ENCODE peak calls at places on chromosomes 7 and 10, in four cellular contexts. One of them, this sample, is unnamed.

GRCh38 chr7:34672430-34672829 is 14.4 kb downstream of the NPSR1 start:
- DNase-seq in WTC11: no peak
- DNase-seq in K562: no peak
- DNase-seq in HepG2: no peak
- DNase-seq in this sample: no peak

GRCh38 chr7:129952653-129953560 is at the start of gene UBE2H:
- DNase-seq in WTC11: peak
- DNase-seq in K562: peak
- DNase-seq in HepG2: peak
- DNase-seq in this sample: peak

GRCh38 chr10:72084094-72084459 is 4.3 kb downstream of the SPOCK2 start:
- DNase-seq in WTC11: no peak
- DNase-seq in K562: no peak
- DNase-seq in HepG2: no peak
- DNase-seq in this sample: no peak

GRCh38 chr7:142379445-142379844 is 121.6 kb upstream of the PRSS58 start:
- DNase-seq in WTC11: no peak
- DNase-seq in K562: no peak
- DNase-seq in HepG2: no peak
- DNase-seq in this sample: no peak

GRCh38 chr10:103416436-103417147 is 20.2 kb downstream of the PDCD11 start:
- DNase-seq in WTC11: peak
- DNase-seq in K562: peak
- DNase-seq in HepG2: peak
- DNase-seq in this sample: peak

GRCh38 chr7:73343671-73344380 is 15.9 kb downstream of the FKBP6 start:
- DNase-seq in WTC11: no peak
- DNase-seq in K562: no peak
- DNase-seq in HepG2: peak
- DNase-seq in this sample: no peak

GRCh38 chr10:104246981-104247380 is 7.7 kb upstream of the GSTO1 start:
- DNase-seq in WTC11: no peak
- DNase-seq in K562: peak
- DNase-seq in HepG2: no peak
- DNase-seq in this sample: no peak

GRCh38 chr7:124718032-124718766 is 47.4 kb downstream of the GPR37 start:
- DNase-seq in WTC11: no peak
- DNase-seq in K562: no peak
- DNase-seq in HepG2: peak
- DNase-seq in this sample: no peak

GRCh38 chr7:122768827-122769226 is 66.1 kb upstream of the RNF148 start:
- DNase-seq in WTC11: no peak
- DNase-seq in K562: no peak
- DNase-seq in HepG2: no peak
- DNase-seq in this sample: no peak

GRCh38 chr10:79242620-79243152 is 104.6 kb upstream of the PPIF start:
- DNase-seq in WTC11: peak
- DNase-seq in K562: no peak
- DNase-seq in HepG2: no peak
- DNase-seq in this sample: peak

GRCh38 chr7:157329447-157329846 is 7.4 kb upstream of the DNAJB6 start:
- DNase-seq in WTC11: no peak
- DNase-seq in K562: no peak
- DNase-seq in HepG2: no peak
- DNase-seq in this sample: no peak

GRCh38 chr10:131221632-131222277 is 89.8 kb downstream of the TCERG1L start:
- DNase-seq in WTC11: no peak
- DNase-seq in K562: no peak
- DNase-seq in HepG2: no peak
- DNase-seq in this sample: no peak

GRCh38 chr10:72694476-72695369 is 2.8 kb downstream of the MCU start:
- DNase-seq in WTC11: no peak
- DNase-seq in K562: peak
- DNase-seq in HepG2: peak
- DNase-seq in this sample: no peak

GRCh38 chr10:80581469-80581835 is 43.8 kb downstream of the SH2D4B start:
- DNase-seq in WTC11: no peak
- DNase-seq in K562: no peak
- DNase-seq in HepG2: no peak
- DNase-seq in this sample: no peak

GRCh38 chr10:91196268-91197043 is 24.0 kb upstream of the PCGF5 start:
- DNase-seq in WTC11: no peak
- DNase-seq in K562: no peak
- DNase-seq in HepG2: no peak
- DNase-seq in this sample: no peak

GRCh38 chr7:84194484-84195260 is at the start of gene SEMA3A:
- DNase-seq in WTC11: peak
- DNase-seq in K562: no peak
- DNase-seq in HepG2: peak
- DNase-seq in this sample: peak

GRCh38 chr10:128463991-128464755 is 337.9 kb upstream of the MKI67 start:
- DNase-seq in WTC11: no peak
- DNase-seq in K562: no peak
- DNase-seq in HepG2: peak
- DNase-seq in this sample: no peak

GRCh38 chr10:28761084-28761875 is 84.0 kb downstream of the BAMBI start:
- DNase-seq in WTC11: no peak
- DNase-seq in K562: no peak
- DNase-seq in HepG2: no peak
- DNase-seq in this sample: no peak

DNA sequence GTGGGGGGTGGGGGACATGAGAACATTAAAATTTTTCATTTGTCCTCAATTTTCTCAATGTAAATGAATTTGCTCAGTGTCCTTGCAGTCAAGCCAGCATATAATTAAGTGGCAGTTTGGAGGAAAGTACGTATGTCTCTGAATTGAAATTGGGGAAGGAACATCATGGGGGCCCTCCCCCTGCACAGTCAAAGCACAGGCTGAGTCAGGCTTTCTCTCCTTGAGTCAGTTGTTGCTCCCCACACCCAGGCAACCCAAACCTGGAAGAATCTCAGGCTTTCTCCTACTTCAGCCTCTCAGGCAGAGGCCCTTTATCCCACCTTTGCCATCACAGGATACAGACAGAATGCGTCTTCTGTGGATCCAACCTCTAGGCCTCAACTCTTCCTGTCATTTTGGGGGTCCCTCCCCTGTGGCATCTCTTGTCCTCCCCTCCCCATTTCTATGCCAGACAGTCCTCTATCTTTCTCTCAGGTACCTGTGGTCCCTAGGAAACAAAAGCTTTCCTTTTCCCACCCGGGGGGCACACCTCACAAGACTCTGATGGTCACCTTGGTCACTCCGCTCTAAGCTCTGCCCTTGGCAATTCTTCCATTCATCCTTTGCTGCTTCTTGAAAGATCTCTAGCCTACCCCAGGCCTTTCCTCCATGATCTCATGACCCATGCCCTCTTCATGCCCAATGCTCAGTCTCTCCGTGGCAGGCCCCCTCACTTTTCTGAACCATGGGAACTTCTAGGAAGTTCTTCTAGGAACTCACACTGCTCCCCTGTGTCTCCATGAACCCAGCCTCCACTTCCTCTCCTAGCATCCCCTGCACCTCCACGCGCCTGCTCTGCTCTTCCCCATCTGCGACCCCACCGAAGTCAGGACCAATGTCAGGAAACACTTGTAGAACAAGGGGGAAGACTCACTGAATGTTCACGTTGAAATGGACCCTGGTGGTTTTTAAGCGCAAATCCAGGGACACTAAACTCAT is 40.4 kb downstream of the CREB3L2 start:
- DNase-seq in WTC11: no peak
- DNase-seq in K562: peak
- DNase-seq in HepG2: no peak
- DNase-seq in this sample: no peak
- TF ChIP-seq ELF4 in WTC11: no peak
- TF ChIP-seq ELF4 in K562: no peak
- TF ChIP-seq ELF4 in HepG2: no peak
- TF ChIP-seq ELF4 in this sample: no peak

DNA sequence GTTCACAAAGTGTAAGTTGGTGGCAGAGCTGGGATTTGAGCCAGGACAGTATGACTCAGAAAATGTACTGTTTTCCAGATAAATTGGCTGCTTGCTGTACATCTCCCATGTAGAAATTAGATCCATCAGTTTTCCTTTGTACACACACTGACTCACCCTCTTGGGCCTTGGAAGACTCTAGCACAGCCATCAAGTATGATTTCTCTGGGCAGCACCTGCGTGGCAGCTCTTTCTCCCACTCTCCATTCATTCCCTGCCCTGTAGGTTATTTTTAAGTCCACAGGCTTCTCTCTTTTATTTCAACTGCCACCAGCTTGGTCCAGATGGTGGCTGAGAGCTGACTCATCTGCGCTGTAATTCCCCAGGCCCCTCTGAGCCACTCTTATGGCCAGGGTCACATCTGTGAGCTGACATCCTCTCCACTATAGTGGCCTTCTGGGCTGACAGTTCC is 28.3 kb upstream of the SDK1 start:
- DNase-seq in WTC11: no peak
- DNase-seq in K562: no peak
- DNase-seq in HepG2: no peak
- DNase-seq in this sample: no peak
- TF ChIP-seq ELF4 in WTC11: no peak
- TF ChIP-seq ELF4 in K562: no peak
- TF ChIP-seq ELF4 in HepG2: no peak
- TF ChIP-seq ELF4 in this sample: no peak

GRCh38 chr10:7971949-7972348 is 82.5 kb upstream of the GATA3 start:
- DNase-seq in WTC11: no peak
- DNase-seq in K562: no peak
- DNase-seq in HepG2: no peak
- DNase-seq in this sample: no peak
- TF ChIP-seq ELF4 in WTC11: no peak
- TF ChIP-seq ELF4 in K562: no peak
- TF ChIP-seq ELF4 in HepG2: no peak
- TF ChIP-seq ELF4 in this sample: no peak

GRCh38 chr10:113523071-113523470 is 29.8 kb upstream of the HABP2 start:
- DNase-seq in WTC11: no peak
- DNase-seq in K562: no peak
- DNase-seq in HepG2: no peak
- DNase-seq in this sample: no peak
- TF ChIP-seq ELF4 in WTC11: no peak
- TF ChIP-seq ELF4 in K562: no peak
- TF ChIP-seq ELF4 in HepG2: no peak
- TF ChIP-seq ELF4 in this sample: no peak

GRCh38 chr10:111598433-111599059 is 521.7 kb downstream of the ADRA2A start:
- DNase-seq in WTC11: peak
- DNase-seq in K562: peak
- DNase-seq in HepG2: peak
- DNase-seq in this sample: peak
- TF ChIP-seq ELF4 in WTC11: no peak
- TF ChIP-seq ELF4 in K562: no peak
- TF ChIP-seq ELF4 in HepG2: no peak
- TF ChIP-seq ELF4 in this sample: no peak

GRCh38 chr7:106206826-106207541 is 77.8 kb downstream of the NAMPT start:
- DNase-seq in WTC11: no peak
- DNase-seq in K562: no peak
- DNase-seq in HepG2: no peak
- DNase-seq in this sample: no peak
- TF ChIP-seq ELF4 in WTC11: no peak
- TF ChIP-seq ELF4 in K562: no peak
- TF ChIP-seq ELF4 in HepG2: no peak
- TF ChIP-seq ELF4 in this sample: no peak

GRCh38 chr7:51263631-51264484 is 52.8 kb downstream of the COBL start:
- DNase-seq in WTC11: no peak
- DNase-seq in K562: no peak
- DNase-seq in HepG2: no peak
- DNase-seq in this sample: no peak
- TF ChIP-seq ELF4 in WTC11: no peak
- TF ChIP-seq ELF4 in K562: no peak
- TF ChIP-seq ELF4 in HepG2: no peak
- TF ChIP-seq ELF4 in this sample: no peak

GRCh38 chr7:100010901-100011300 is 4.5 kb upstream of the ZKSCAN1 start:
- DNase-seq in WTC11: no peak
- DNase-seq in K562: no peak
- DNase-seq in HepG2: no peak
- DNase-seq in this sample: no peak

GRCh38 chr7:100015232-100016208 is at the start of gene ZKSCAN1:
- DNase-seq in WTC11: peak
- DNase-seq in K562: peak
- DNase-seq in HepG2: peak
- DNase-seq in this sample: peak

GRCh38 chr7:100016209-100016901 is 959 bp downstream of the ZKSCAN1 start:
- DNase-seq in WTC11: no peak
- DNase-seq in K562: no peak
- DNase-seq in HepG2: peak
- DNase-seq in this sample: no peak

GRCh38 chr7:100011516-100011915 is 3.9 kb upstream of the ZKSCAN1 start:
- DNase-seq in WTC11: no peak
- DNase-seq in K562: no peak
- DNase-seq in HepG2: no peak
- DNase-seq in this sample: no peak

GRCh38 chr7:100013328-100013676 is 2.1 kb upstream of the ZKSCAN1 start:
- DNase-seq in WTC11: no peak
- DNase-seq in K562: no peak
- DNase-seq in HepG2: no peak
- DNase-seq in this sample: no peak
- TF ChIP-seq ELF4 in WTC11: no peak
- TF ChIP-seq ELF4 in K562: no peak
- TF ChIP-seq ELF4 in HepG2: no peak
- TF ChIP-seq ELF4 in this sample: no peak